ENCODE peak calls at places on chromosomes 3 and 15, in five cellular contexts. E is H1, K is H9, O is neuronal stem cell, U is trophoblast cell. B is an unnamed sample.

GRCh38 chr15:65412556-65412955 is 10.2 kb downstream of the IGDCC4 start:
- DNase-seq in O (no peak), K (no peak), E (no peak), U (no peak), B (peak; percentile 14)

GRCh38 chr3:30318110-30318509 is 288.3 kb upstream of the TGFBR2 start:
- DNase-seq in O (no peak), U (no peak), K (no peak), E (no peak), B (no peak)

GRCh38 chr3:37542772-37543449 is 318.8 kb upstream of the CTDSPL start:
- DNase-seq in K (no peak), U (no peak), O (no peak), E (no peak), B (no peak)

GRCh38 chr15:70259030-70259424 is 161.3 kb upstream of the TLE3 start:
- DNase-seq in O (no peak), E (no peak), U (peak; percentile 45), K (no peak), B (peak; percentile 78)

GRCh38 chr15:51776952-51777574 is 25.7 kb downstream of the TMOD2 start:
- DNase-seq in O (peak; percentile 58), K (peak; percentile 57), E (no peak), U (peak; percentile 81), B (peak; percentile 82)

GRCh38 chr15:74134387-74135027 is 4.1 kb downstream of the ISLR2 start:
- DNase-seq in U (peak; percentile 9), E (no peak), K (peak; percentile 91), O (peak; percentile 61), B (peak; percentile 55)

GRCh38 chr3:78176869-78177268 is 1137.0 kb downstream of the ROBO2 start:
- DNase-seq in O (no peak), U (no peak), K (no peak), E (no peak), B (no peak)

GRCh38 chr15:35000511-35000910 is 12.4 kb upstream of the ZNF770 start:
- DNase-seq in K (no peak), U (peak; percentile 82), O (no peak), E (no peak), B (peak; percentile 49)

GRCh38 chr3:64022451-64023186 is 675 bp downstream of the PSMD6 start:
- DNase-seq in U (no peak), E (no peak), O (no peak), K (no peak), B (peak; percentile 38)

GRCh38 chr3:177673105-177673804 is 476.0 kb upstream of the TBL1XR1 start:
- DNase-seq in O (no peak), E (no peak), K (no peak), U (no peak), B (peak; percentile 90)

GRCh38 chr3:79111375-79112052 is 656.3 kb downstream of the ROBO1 start:
- DNase-seq in O (no peak), U (no peak), E (no peak), K (no peak), B (peak; percentile 12)

GRCh38 chr3:71753716-71754609 is at the start of gene GPR27:
- DNase-seq in E (no peak), K (peak; percentile 56), O (no peak), U (peak; percentile 1), B (peak; percentile 37)

GRCh38 chr3:46662771-46663551 is 30.5 kb downstream of the ALS2CL start:
- DNase-seq in U (no peak), K (no peak), O (no peak), E (no peak), B (peak; percentile 52)

GRCh38 chr3:72137865-72138861 is 353.2 kb upstream of the PROK2 start:
- DNase-seq in E (no peak), O (no peak), K (no peak), U (no peak), B (no peak)

GRCh38 chr3:66938338-66938963 is 59.7 kb upstream of the KBTBD8 start:
- DNase-seq in U (peak; percentile 33), K (peak; percentile 69), O (peak; percentile 69), E (peak; percentile 54), B (peak; percentile 67)

GRCh38 chr3:171108066-171108465 is 81.5 kb upstream of the SLC2A2 start:
- DNase-seq in U (no peak), K (no peak), O (no peak), E (no peak), B (no peak)

GRCh38 chr3:112675943-112676530 is 35.1 kb upstream of the CCDC80 start:
- DNase-seq in O (no peak), E (no peak), U (no peak), K (no peak), B (no peak)

GRCh38 chr15:59420986-59421618 is 16.9 kb upstream of the FAM81A start:
- DNase-seq in O (no peak), U (peak; percentile 11), K (peak; percentile 73), E (peak; percentile 50), B (peak; percentile 57)

GRCh38 chr15:59976480-59976879 is 27.6 kb upstream of the FOXB1 start:
- DNase-seq in E (no peak), O (no peak), U (no peak), K (no peak), B (no peak)

GRCh38 chr3:185561374-185561943 is 9.1 kb upstream of the LIPH start:
- DNase-seq in U (no peak), O (no peak), K (peak; percentile 44), E (no peak), B (no peak)

GRCh38 chr15:35956066-35956465 is 410.1 kb upstream of the DPH6 start:
- DNase-seq in O (no peak), K (no peak), E (no peak), U (no peak), B (no peak)

GRCh38 chr15:39140060-39140604 is 440.7 kb upstream of the THBS1 start:
- DNase-seq in O (no peak), K (no peak), E (no peak), U (peak; percentile 78), B (peak; percentile 98)

GRCh38 chr3:123283074-123283473 is 81.3 kb downstream of the SEC22A start:
- DNase-seq in O (no peak), K (no peak), U (no peak), E (no peak), B (no peak)

GRCh38 chr15:79089331-79089889 is 1.2 kb downstream of the RASGRF1 start:
- DNase-seq in O (peak; percentile 48), K (peak; percentile 69), E (no peak), U (peak; percentile 21), B (no peak)

GRCh38 chr15:72859023-72859756 is 75.6 kb upstream of the ADPGK start:
- DNase-seq in K (no peak), E (no peak), U (no peak), O (no peak), B (no peak)

GRCh38 chr3:36060950-36061349 is 319.4 kb upstream of the STAC start:
- DNase-seq in K (no peak), O (no peak), U (no peak), E (no peak), B (no peak)

GRCh38 chr3:190497809-190498208 is 16.1 kb upstream of the IL1RAP start:
- DNase-seq in E (no peak), O (no peak), U (peak; percentile 85), K (no peak), B (no peak)

GRCh38 chr15:69863446-69863845 is 234.3 kb downstream of the TLE3 start:
- DNase-seq in E (no peak), O (no peak), K (no peak), U (peak; percentile 54), B (peak; percentile 45)

DNA sequence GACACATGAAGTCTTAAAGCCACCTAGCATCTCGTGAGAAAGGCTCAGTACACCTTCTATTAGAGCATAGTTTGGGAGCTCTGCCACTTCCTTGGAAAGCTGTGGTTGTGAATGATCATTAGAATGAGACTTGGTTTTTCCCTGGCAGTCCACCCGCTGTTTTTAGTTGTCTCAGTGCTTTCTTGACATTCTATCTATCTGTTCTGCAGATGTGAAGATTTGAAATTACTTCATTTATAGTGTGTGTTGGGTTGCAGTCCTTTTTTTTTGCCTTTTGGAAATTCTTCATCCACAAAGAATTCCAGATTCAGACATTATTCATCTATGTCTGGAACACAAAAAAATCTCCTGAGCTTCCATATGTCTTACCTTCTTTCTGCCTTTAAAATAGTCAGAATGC is 23.7 kb downstream of the PPP2R3A start:
- DNase-seq in K (no peak), O (no peak), E (no peak), U (no peak), B (no peak)
- H2BK12ac ChIP-seq in K (no peak overlapping the region), O (no peak overlapping the region), E (no peak overlapping the region), U (no peak overlapping the region), B (no peak overlapping the region)

GRCh38 chr15:81544385-81544784 is 170.4 kb upstream of the TMC3 start:
- DNase-seq in U (no peak), E (no peak), K (no peak), O (no peak), B (no peak)
- H2BK12ac ChIP-seq in U (no peak overlapping the region), E (no peak overlapping the region), K (no peak overlapping the region), O (no peak overlapping the region), B (no peak overlapping the region)

GRCh38 chr15:25175033-25175788 is 220.4 kb downstream of the SNRPN start:
- DNase-seq in K (no peak), O (no peak), E (no peak), U (no peak), B (no peak)
- H2BK12ac ChIP-seq in K (no peak overlapping the region), O (no peak overlapping the region), E (no peak overlapping the region), U (no peak overlapping the region), B (no peak overlapping the region)

GRCh38 chr3:182509312-182509711 is 284.0 kb upstream of the ATP11B start:
- DNase-seq in K (no peak), U (no peak), O (no peak), E (no peak), B (no peak)

GRCh38 chr3:182509844-182510460 is 283.4 kb upstream of the ATP11B start:
- DNase-seq in O (no peak), U (no peak), E (no peak), K (no peak), B (no peak)

GRCh38 chr3:182508896-182509295 is 284.4 kb upstream of the ATP11B start:
- DNase-seq in E (no peak), O (no peak), U (no peak), K (no peak), B (no peak)
- H2BK12ac ChIP-seq in E (no peak overlapping the region), O (no peak overlapping the region), U (no peak overlapping the region), K (no peak overlapping the region), B (no peak overlapping the region)

GRCh38 chr3:97106652-97106989 is 292.2 kb downstream of the EPHA6 start:
- DNase-seq in K (no peak), E (no peak), U (no peak), O (no peak), B (no peak)
- H2BK12ac ChIP-seq in K (no peak overlapping the region), E (no peak overlapping the region), U (no peak overlapping the region), O (no peak overlapping the region), B (no peak overlapping the region)

DNA sequence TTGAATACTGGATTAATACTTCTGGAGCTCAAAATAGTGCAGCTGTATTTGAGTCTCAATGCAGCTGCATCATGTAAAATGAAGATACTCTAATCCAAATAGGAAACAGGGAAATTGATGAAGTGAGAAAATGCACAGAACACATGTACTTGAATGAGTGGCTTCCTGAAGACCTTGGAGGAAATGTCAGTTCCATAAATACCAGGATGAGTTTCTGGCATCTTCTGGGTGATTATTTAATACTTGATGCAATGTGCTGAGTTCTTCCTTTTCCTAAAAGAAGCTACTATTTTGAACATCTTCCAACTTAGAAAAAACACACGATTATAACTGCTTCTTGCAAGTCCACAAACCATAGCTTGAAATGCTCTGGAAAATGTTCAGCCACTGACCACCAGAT is 162.8 kb downstream of the SLC9A9 start:
- DNase-seq in U (no peak), O (no peak), E (no peak), K (no peak), B (peak; percentile 23)
- H2BK12ac ChIP-seq in U (no peak overlapping the region), O (no peak overlapping the region), E (no peak overlapping the region), K (no peak overlapping the region), B (no peak overlapping the region)

B was measured in mesenchymal stem cell.